ENCODE peak calls at places on chromosomes 5 and 9, in four cellular contexts. T is T-helper 9 cell; K is lower lobe of right lung; S is stimulated activated CD4-positive, alpha-beta T cell treated with anti-CD3 and anti-CD28 coated beads, TNF-alpha, amount 100 ng/mL, for 48 hours. B is an unnamed sample.

GRCh38 chr9:36023260-36024048 is 13.3 kb upstream of the RECK start:
- DNase-seq in K (peak), T (peak), S (peak), B (peak)

GRCh38 chr9:1274334-1274733 is 224.2 kb downstream of the DMRT2 start:
- DNase-seq in S (no peak), T (no peak), K (no peak), B (no peak)

GRCh38 chr5:158045696-158046095 is 186.8 kb upstream of the CLINT1 start:
- DNase-seq in T (no peak), S (no peak), K (no peak), B (no peak)

GRCh38 chr5:149011731-149012130 is 51.1 kb downstream of the SH3TC2 start:
- DNase-seq in T (no peak), K (no peak), S (no peak), B (no peak)

GRCh38 chr9:16138961-16139441 is 586.2 kb downstream of the CCDC171 start:
- DNase-seq in T (no peak), S (no peak), K (no peak), B (no peak)

GRCh38 chr5:109005611-109006010 is 257.9 kb downstream of the FER start:
- DNase-seq in T (no peak), S (no peak), K (no peak), B (no peak)

GRCh38 chr9:137064027-137064879 is 6.1 kb downstream of the SAPCD2 start:
- DNase-seq in K (peak), T (peak), S (no peak), B (peak)

GRCh38 chr9:129383415-129384088 is 205.5 kb upstream of the IER5L start:
- DNase-seq in S (peak), T (peak), K (peak), B (peak)

GRCh38 chr5:86675311-86675710 is 57.6 kb downstream of the COX7C start:
- DNase-seq in K (no peak), T (no peak), S (no peak), B (no peak)

GRCh38 chr9:109500421-109500974 is 2.4 kb upstream of the PTPN3 start:
- DNase-seq in S (no peak), K (no peak), T (no peak), B (no peak)

GRCh38 chr5:173639-174600 is 17.4 kb upstream of the LRRC14B start:
- DNase-seq in T (no peak), K (no peak), S (no peak), B (peak)

GRCh38 chr5:10466446-10467073 is 24.9 kb downstream of the ROPN1L start:
- DNase-seq in K (no peak), S (no peak), T (no peak), B (peak)

GRCh38 chr9:71986860-71987259 is 73.6 kb downstream of the C9orf57 start:
- DNase-seq in S (no peak), K (no peak), T (no peak), B (no peak)

GRCh38 chr9:69393425-69393824 is 68.4 kb downstream of the ENTREP1 start:
- DNase-seq in S (no peak), K (no peak), T (no peak), B (no peak)

B was measured in spleen.